ENCODE peak calls at places on chromosomes 12 and 14, in ten cellular contexts. O is fibroblast of the aortic adventitia, C is thyroid gland, Y is neuronal stem cell, U is SK-N-SH, K is heart left ventricle, X is GM23338, A is cardiac muscle cell, I is SK-N-MC, L is Caco-2. H is an unnamed sample.

GRCh38 chr12:4106617-4107016 is 166.9 kb upstream of the CCND2 start:
- DNase-seq in O (no peak), C (no peak), Y (no peak), U (no peak), K (no peak), X (no peak), A (no peak), I (no peak), L (no peak), H (no peak)

GRCh38 chr12:76158518-76159321 is 74.2 kb upstream of the NAP1L1 start:
- DNase-seq in O (peak; percentile 83), C (no peak), Y (peak; percentile 31), U (peak; percentile 42), K (no peak), X (peak; percentile 82), A (peak; percentile 70), I (no peak), L (peak; percentile 44), H (peak; percentile 59)

GRCh38 chr12:22874151-22874550 is 249.2 kb downstream of the ETNK1 start:
- DNase-seq in O (peak; percentile 51), C (no peak), Y (no peak), U (no peak), K (no peak), X (no peak), A (no peak), I (no peak), L (no peak), H (no peak)

GRCh38 chr12:94567784-94568183 is 82.6 kb downstream of the TMCC3 start:
- DNase-seq in O (no peak), C (no peak), Y (no peak), U (no peak), K (no peak), X (no peak), A (no peak), I (no peak), L (no peak), H (no peak)

GRCh38 chr12:6072302-6072752 is 52.1 kb downstream of the VWF start:
- DNase-seq in O (peak; percentile 81), C (no peak), Y (no peak), U (no peak), K (peak; percentile 69), X (no peak), A (peak; percentile 92), I (no peak), L (no peak), H (no peak)

GRCh38 chr12:103399986-103400385 is 95.8 kb downstream of the C12orf42 start:
- DNase-seq in O (no peak), C (no peak), Y (no peak), U (no peak), K (no peak), X (no peak), A (no peak), I (no peak), L (no peak), H (no peak)

GRCh38 chr14:64849940-64850339 is 29.8 kb downstream of the SPTB start:
- DNase-seq in O (no peak), C (no peak), Y (no peak), U (no peak), K (no peak), X (no peak), A (no peak), I (no peak), L (no peak), H (no peak)

GRCh38 chr14:103194256-103195045 is 71.2 kb downstream of the TNFAIP2 start:
- DNase-seq in O (peak; percentile 84), C (peak; percentile 48), Y (no peak), U (no peak), K (no peak), X (no peak), A (peak; percentile 85), I (no peak), L (no peak), H (no peak)

GRCh38 chr12:4145990-4146859 is 127.3 kb upstream of the CCND2 start:
- DNase-seq in O (no peak), C (no peak), Y (no peak), U (no peak), K (no peak), X (no peak), A (no peak), I (no peak), L (peak; percentile 21), H (no peak)

GRCh38 chr12:69476276-69477017 is 6.3 kb downstream of the FRS2 start:
- DNase-seq in O (peak; percentile 55), C (peak; percentile 23), Y (no peak), U (peak; percentile 9), K (no peak), X (no peak), A (peak; percentile 33), I (peak; percentile 55), L (no peak), H (no peak)

GRCh38 chr12:75481774-75482173 is 1.2 kb downstream of the GLIPR1 start:
- DNase-seq in O (peak; percentile 78), C (no peak), Y (no peak), U (no peak), K (no peak), X (no peak), A (peak; percentile 88), I (no peak), L (no peak), H (no peak)

GRCh38 chr12:28974890-28975289 is 174.2 kb upstream of the FAR2 start:
- DNase-seq in O (no peak), C (no peak), Y (no peak), U (no peak), K (no peak), X (no peak), A (no peak), I (no peak), L (no peak), H (no peak)

GRCh38 chr14:42224053-42224888 is 617.6 kb downstream of the LRFN5 start:
- DNase-seq in O (peak; percentile 83), C (peak; percentile 82), Y (peak; percentile 68), U (peak; percentile 11), K (peak; percentile 35), X (peak; percentile 89), A (peak; percentile 78), I (peak; percentile 76), L (peak; percentile 63), H (peak; percentile 35)

GRCh38 chr12:114291389-114292075 is 114.4 kb downstream of the TBX5 start:
- DNase-seq in O (no peak), C (no peak), Y (no peak), U (no peak), K (no peak), X (no peak), A (no peak), I (no peak), L (no peak), H (no peak)

GRCh38 chr12:19095331-19095730 is 34.2 kb upstream of the PLEKHA5 start:
- DNase-seq in O (no peak), C (no peak), Y (no peak), U (no peak), K (no peak), X (no peak), A (peak; percentile 8), I (no peak), L (no peak), H (no peak)

GRCh38 chr14:67784244-67784823 is 32.1 kb downstream of the ZFYVE26 start:
- DNase-seq in O (no peak), C (no peak), Y (no peak), U (no peak), K (no peak), X (no peak), A (no peak), I (no peak), L (no peak), H (no peak)

GRCh38 chr12:2070440-2071045 is 17.8 kb downstream of the CACNA1C start:
- DNase-seq in O (no peak), C (no peak), Y (no peak), U (no peak), K (no peak), X (no peak), A (no peak), I (no peak), L (no peak), H (no peak)

GRCh38 chr12:2064078-2064507 is 11.3 kb downstream of the CACNA1C start:
- DNase-seq in O (peak; percentile 67), C (no peak), Y (no peak), U (peak; percentile 73), K (no peak), X (no peak), A (peak; percentile 71), I (no peak), L (no peak), H (no peak)

DNA sequence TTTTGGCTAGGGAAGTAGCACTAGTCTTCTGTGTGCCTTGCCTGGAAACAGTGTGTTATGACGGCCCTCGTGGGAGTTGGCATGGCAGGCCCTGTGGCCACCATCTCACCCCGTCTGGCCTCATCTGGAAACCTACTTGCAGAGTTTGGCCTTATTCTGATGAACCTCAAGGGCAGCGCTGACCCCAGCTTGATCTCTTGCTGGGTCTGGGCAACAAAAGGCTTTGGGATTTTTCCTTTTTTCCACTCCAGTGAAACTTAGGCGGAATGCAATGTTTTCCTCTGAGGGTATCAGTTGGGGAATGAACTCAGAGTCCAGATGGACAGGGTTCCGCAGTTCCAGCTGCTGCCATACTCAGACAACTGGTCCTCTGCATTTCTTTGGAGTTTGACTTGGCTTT is 15.9 kb downstream of the CACNA1C start:
- DNase-seq in O (no peak), C (no peak), Y (no peak), U (no peak), K (no peak), X (no peak), A (no peak), I (no peak), L (no peak), H (no peak)
- H3K4me3 ChIP-seq in O (no peak overlapping the region), C (no peak overlapping the region), Y (no peak overlapping the region), U (no peak overlapping the region), K (no peak overlapping the region), X (no peak overlapping the region), A (no peak overlapping the region), I (no peak overlapping the region), L (no peak overlapping the region), H (no peak overlapping the region)

GRCh38 chr12:13981296-13981962 is at the start of gene GRIN2B:
- DNase-seq in O (no peak), C (no peak), Y (no peak), U (peak; percentile 15), K (no peak), X (peak; percentile 76), A (no peak), I (no peak), L (peak; percentile 51), H (peak; percentile 80)
- H3K4me3 ChIP-seq in O (no peak within 1 kb of the TSS), C (no peak within 1 kb of the TSS), Y (peak within 1 kb of the TSS; percentile 54), U (no peak within 1 kb of the TSS), K (peak within 1 kb of the TSS; percentile 35), X (peak within 1 kb of the TSS; percentile 96), A (peak within 1 kb of the TSS; percentile 31), I (no peak within 1 kb of the TSS), L (peak within 1 kb of the TSS; percentile 91), H (peak within 1 kb of the TSS; percentile 78)

DNA sequence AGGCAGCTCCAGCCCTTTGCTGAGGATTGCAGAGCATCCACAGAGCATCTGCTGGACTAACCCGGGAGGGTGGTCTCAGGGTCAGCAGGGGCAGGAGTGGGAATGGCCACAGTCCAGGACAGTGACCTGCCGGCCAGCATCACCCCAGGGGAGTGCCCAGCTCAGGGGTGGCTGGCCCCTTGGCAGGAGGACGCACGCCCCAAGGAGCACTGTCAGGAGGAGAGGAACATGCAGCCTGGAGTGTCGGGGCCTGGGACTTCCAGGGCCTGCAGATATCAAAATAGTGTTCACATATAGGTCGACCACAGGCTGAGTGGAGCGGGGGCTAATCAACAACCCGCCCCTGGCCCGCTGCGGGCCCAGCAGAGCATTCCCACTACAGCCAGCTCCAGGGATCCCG is 33.2 kb upstream of the TEX22 start:
- DNase-seq in O (no peak), C (no peak), Y (no peak), U (no peak), K (no peak), X (no peak), A (no peak), I (no peak), L (no peak), H (no peak)
- H3K4me3 ChIP-seq in O (no peak overlapping the region), C (no peak overlapping the region), Y (no peak overlapping the region), U (no peak overlapping the region), K (no peak overlapping the region), X (no peak overlapping the region), A (no peak overlapping the region), I (peak overlapping the region; percentile 67), L (no peak overlapping the region), H (no peak overlapping the region)

GRCh38 chr12:54259194-54260011 is 20.5 kb downstream of the CBX5 start:
- DNase-seq in O (peak; percentile 88), C (peak; percentile 87), Y (peak; percentile 89), U (peak; percentile 90), K (peak; percentile 85), X (peak; percentile 98), A (peak; percentile 92), I (peak; percentile 92), L (peak; percentile 80), H (peak; percentile 94)
- H3K4me3 ChIP-seq in O (peak overlapping the region; percentile 57), C (peak overlapping the region; percentile 27), Y (peak overlapping the region; percentile 47), U (peak overlapping the region; percentile 40), K (peak overlapping the region; percentile 58), X (peak overlapping the region; percentile 44), A (peak overlapping the region; percentile 31), I (peak overlapping the region; percentile 85), L (peak overlapping the region; percentile 35), H (peak overlapping the region; percentile 22)